ENCODE peak calls at places on chromosomes 2 and 18, in ten cellular contexts. G is GM23338, R is HCT116, T is HL-60, H is breast epithelium, Q is K562, F is HepG2, U is GM12891, A is spleen, O is sigmoid colon. C is an unnamed sample.

GRCh38 chr2:201127570-201127969 is 11.6 kb downstream of the CFLAR start:
- DNase-seq in Q (peak), U (no peak), T (no peak), R (no peak), G (no peak), H (no peak), A (no peak), O (no peak), F (no peak), C (no peak)

GRCh38 chr2:129233751-129234406 is 745.6 kb upstream of the RAB6C start:
- DNase-seq in A (no peak), Q (no peak), O (no peak), U (no peak), F (no peak), R (no peak), H (no peak), G (peak), T (no peak), C (no peak)

GRCh38 chr2:120134263-120134662 is 88.9 kb downstream of the TMEM185B start:
- DNase-seq in H (no peak), U (no peak), O (no peak), F (peak), R (peak), G (peak), T (no peak), Q (no peak), A (no peak), C (no peak)

GRCh38 chr2:120548627-120549026 is 187.0 kb upstream of the GLI2 start:
- DNase-seq in F (no peak), A (no peak), G (no peak), H (no peak), U (no peak), Q (no peak), O (no peak), R (no peak), T (no peak), C (no peak)

GRCh38 chr2:105977212-105977611 is 216.9 kb downstream of the UXS1 start:
- DNase-seq in G (no peak), R (peak), F (peak), A (no peak), T (no peak), Q (peak), H (no peak), O (no peak), U (no peak), C (no peak)

GRCh38 chr2:177889812-177890460 is 182.6 kb downstream of the PDE11A start:
- DNase-seq in F (no peak), Q (no peak), T (no peak), R (no peak), H (no peak), U (no peak), A (no peak), O (no peak), G (peak), C (no peak)

GRCh38 chr2:224816816-224817215 is 100.7 kb upstream of the CCDC195 start:
- DNase-seq in G (peak), U (no peak), T (no peak), H (no peak), R (peak), A (no peak), F (peak), Q (no peak), O (no peak), C (peak)

GRCh38 chr2:191864623-191865521 is 18.0 kb upstream of the CAVIN2 start:
- DNase-seq in Q (no peak), O (no peak), A (no peak), T (no peak), F (peak), R (no peak), G (no peak), H (no peak), U (no peak), C (no peak)

GRCh38 chr18:72075040-72075439 is 469.1 kb downstream of the CBLN2 start:
- DNase-seq in F (no peak), H (no peak), Q (no peak), T (no peak), R (no peak), A (no peak), U (no peak), G (no peak), O (no peak), C (no peak)

GRCh38 chr2:63983986-63984605 is 35.1 kb downstream of the VPS54 start:
- DNase-seq in H (no peak), T (no peak), F (peak), O (no peak), Q (no peak), R (no peak), G (no peak), U (no peak), A (no peak), C (no peak)
- TF ChIP-seq POLR2AphosphoS5 in H (no peak), T (no peak), F (no peak), O (no peak), Q (no peak), R (no peak), G (no peak), U (no peak), A (no peak), C (no peak)

GRCh38 chr2:216343221-216343985 is 28.9 kb downstream of the MARCHF4 start:
- DNase-seq in A (no peak), T (no peak), R (no peak), H (no peak), F (no peak), U (no peak), O (no peak), G (no peak), Q (no peak), C (no peak)

GRCh38 chr2:216344206-216344957 is 27.9 kb downstream of the MARCHF4 start:
- DNase-seq in O (no peak), R (no peak), F (no peak), H (no peak), Q (no peak), U (no peak), A (no peak), G (peak), T (no peak), C (no peak)

GRCh38 chr2:216344958-216345315 is 27.3 kb downstream of the MARCHF4 start:
- DNase-seq in R (no peak), U (no peak), O (no peak), F (no peak), Q (no peak), H (no peak), T (no peak), A (no peak), G (peak), C (no peak)

GRCh38 chr2:216346781-216347180 is 25.5 kb downstream of the MARCHF4 start:
- DNase-seq in F (no peak), A (no peak), T (no peak), H (no peak), O (no peak), U (no peak), Q (no peak), G (no peak), R (no peak), C (no peak)

GRCh38 chr2:216345846-216346245 is 26.4 kb downstream of the MARCHF4 start:
- DNase-seq in H (no peak), Q (no peak), F (no peak), O (no peak), R (no peak), G (no peak), U (no peak), T (no peak), A (no peak), C (no peak)
- TF ChIP-seq POLR2AphosphoS5 in H (no peak), Q (no peak), F (no peak), O (no peak), R (no peak), G (no peak), U (no peak), T (no peak), A (no peak), C (no peak)

DNA sequence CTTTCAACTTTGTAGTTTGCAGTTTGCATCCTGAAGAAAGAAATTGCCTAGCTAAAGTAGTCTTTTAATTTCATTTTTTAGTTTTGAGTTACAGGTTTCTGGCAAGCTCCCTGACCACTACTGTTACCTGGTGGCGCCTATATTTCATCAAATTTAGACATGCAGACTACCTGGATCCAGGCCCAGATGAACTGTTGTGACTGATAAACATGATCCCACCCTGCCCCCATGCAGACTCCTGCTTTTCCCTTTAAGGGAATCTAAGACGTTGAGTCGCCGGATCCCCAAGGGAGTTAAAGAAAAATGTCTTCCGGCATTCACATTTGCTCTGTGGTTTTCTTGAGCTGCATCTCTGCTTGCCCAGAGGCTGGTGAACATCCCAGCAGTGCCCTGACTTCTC is 22.2 kb downstream of the METAP1D start:
- DNase-seq in F (no peak), U (no peak), G (peak), T (no peak), R (no peak), H (no peak), A (no peak), O (no peak), Q (peak), C (no peak)
- TF ChIP-seq POLR2AphosphoS5 in F (no peak), U (no peak), G (no peak), T (no peak), R (no peak), H (no peak), A (no peak), O (no peak), Q (no peak), C (no peak)

GRCh38 chr2:146982393-146982846 is 862.4 kb upstream of the ACVR2A start:
- DNase-seq in A (no peak), Q (no peak), F (no peak), H (no peak), G (no peak), T (no peak), O (peak), U (no peak), R (no peak), C (no peak)
- TF ChIP-seq POLR2AphosphoS5 in A (no peak), Q (no peak), F (no peak), H (peak), G (no peak), T (no peak), O (peak), U (no peak), R (no peak), C (no peak)

DNA sequence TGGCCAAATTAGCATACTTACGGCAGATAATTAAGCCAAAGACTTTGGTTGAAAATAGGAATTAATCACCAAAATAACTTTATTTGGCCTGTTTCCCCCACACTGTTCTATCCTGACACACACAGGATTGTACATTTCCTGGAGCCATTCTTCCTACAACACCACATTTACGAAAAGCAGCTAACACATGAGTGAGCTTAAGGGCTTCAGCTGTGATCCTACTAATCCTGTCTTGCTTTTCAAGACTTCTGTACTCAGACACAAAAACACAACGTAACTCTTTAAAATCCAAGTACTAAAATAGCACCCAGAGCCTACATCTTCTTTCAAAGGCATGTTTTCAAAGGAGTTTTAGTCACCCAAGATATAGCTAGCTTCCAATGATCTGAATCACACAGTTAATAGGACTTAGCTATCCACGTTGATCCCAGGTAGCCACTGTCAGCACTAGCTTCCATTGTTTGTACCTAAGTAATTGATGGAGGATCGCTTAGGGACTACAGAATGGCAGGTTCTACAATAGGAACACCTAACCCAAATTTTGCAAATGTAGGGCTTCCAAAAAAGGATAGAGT is 42.8 kb upstream of the TTC39C start:
- DNase-seq in R (no peak), T (no peak), G (no peak), O (no peak), A (no peak), H (no peak), F (no peak), U (no peak), Q (no peak), C (no peak)
- TF ChIP-seq POLR2AphosphoS5 in R (no peak), T (no peak), G (no peak), O (no peak), A (no peak), H (no peak), F (no peak), U (no peak), Q (no peak), C (no peak)